ENCODE peak calls at places on chromosomes 12 and 14, in six cellular contexts. G is GM12891, H is A549, X is body of pancreas, A is gastrocnemius medialis, C is esophagus squamous epithelium. T is an unnamed sample.

GRCh38 chr12:131014343-131014742 is 60.6 kb downstream of the ADGRD1 start:
- DNase-seq in X (no peak), C (no peak), A (no peak), G (no peak), H (no peak), T (no peak)

GRCh38 chr12:64883264-64884163 is 59.1 kb downstream of the TBC1D30 start:
- DNase-seq in X (no peak), C (no peak), G (no peak), A (no peak), H (peak; percentile 30), T (peak; percentile 14)

GRCh38 chr14:52067873-52068740 is 752 bp downstream of the NID2 start:
- DNase-seq in G (peak; percentile 29), X (peak; percentile 50), A (no peak), H (no peak), C (no peak), T (no peak)

GRCh38 chr14:46053221-46053620 is 598.4 kb downstream of the RPL10L start:
- DNase-seq in C (no peak), A (no peak), H (no peak), G (no peak), X (no peak), T (no peak)

GRCh38 chr14:102831163-102831804 is 54.0 kb downstream of the TRAF3 start:
- DNase-seq in X (no peak), H (no peak), A (no peak), C (no peak), G (no peak), T (no peak)

GRCh38 chr12:57552306-57552651 is 2.4 kb downstream of the KIF5A start:
- DNase-seq in C (no peak), G (no peak), A (no peak), X (no peak), H (no peak), T (no peak)

GRCh38 chr12:117875652-117876491 is 92.9 kb downstream of the KSR2 start:
- DNase-seq in C (no peak), H (no peak), X (no peak), G (peak; percentile 30), A (no peak), T (no peak)

GRCh38 chr14:99529899-99530298 is 48.7 kb downstream of the CCNK start:
- DNase-seq in C (no peak), H (no peak), X (no peak), A (no peak), G (no peak), T (no peak)

GRCh38 chr14:57533214-57533613 is 39.6 kb upstream of the CCDC198 start:
- DNase-seq in G (no peak), X (no peak), H (peak; percentile 36), A (no peak), C (no peak), T (no peak)

GRCh38 chr12:94312388-94312787 is 147.3 kb downstream of the CEP83 start:
- DNase-seq in C (no peak), G (no peak), X (no peak), A (no peak), H (no peak), T (no peak)

GRCh38 chr14:94136575-94137331 is 7.3 kb upstream of the IFI27L2 start:
- DNase-seq in C (peak; percentile 26), A (peak; percentile 61), X (peak; percentile 89), G (no peak), H (peak; percentile 83), T (peak; percentile 55)
- TF ChIP-seq POLR2A in C (no peak), A (no peak), X (no peak), G (no peak), H (no peak), T (no peak)

DNA sequence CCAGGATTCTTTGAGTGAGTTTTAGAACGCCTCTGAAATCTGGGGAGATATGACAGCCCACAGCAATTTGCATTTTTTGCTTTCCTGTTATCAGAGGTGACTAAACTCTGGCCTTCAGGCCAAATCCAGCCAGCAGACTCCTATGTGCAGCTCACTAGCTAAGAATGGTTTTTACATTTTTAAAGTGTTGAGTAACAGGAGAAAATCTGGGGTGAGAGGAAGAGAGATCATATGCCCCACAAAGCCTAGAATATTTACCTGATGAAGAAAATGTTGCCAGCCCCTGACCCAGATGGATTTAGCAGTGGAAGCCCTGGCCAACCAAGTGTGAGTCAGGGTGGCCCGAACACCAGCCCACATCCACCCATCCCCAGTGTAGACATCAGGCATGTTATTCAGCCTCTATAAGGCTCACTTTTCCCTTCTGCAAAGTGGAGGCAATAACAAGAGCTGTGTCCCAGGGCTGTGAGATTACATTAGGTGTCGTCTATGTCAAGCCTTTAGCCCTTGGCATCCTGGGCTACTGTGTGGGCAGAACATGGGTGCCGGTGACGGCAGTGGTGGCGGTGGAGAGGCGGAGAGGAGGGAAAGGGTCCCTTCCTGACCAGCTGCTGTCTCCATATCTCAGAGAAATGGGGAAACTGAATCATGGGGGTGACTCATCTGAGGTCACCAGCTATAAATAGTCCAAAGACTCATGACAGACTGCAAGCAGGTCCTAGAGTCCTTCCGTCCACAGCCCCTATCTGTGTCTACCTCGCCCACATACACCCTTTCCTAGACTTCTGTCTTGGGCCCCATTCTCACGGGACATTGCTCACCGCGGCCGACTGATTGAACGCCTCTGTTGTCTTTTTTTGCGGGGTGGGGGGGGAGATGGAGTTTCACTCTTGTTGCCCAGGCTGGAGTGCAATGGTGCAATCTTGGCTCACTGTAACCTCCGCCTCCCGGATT is 32.6 kb upstream of the CD9 start:
- DNase-seq in H (peak; percentile 61), G (peak; percentile 36), C (no peak), X (peak; percentile 45), A (peak; percentile 47), T (peak; percentile 75)
- TF ChIP-seq POLR2A in H (no peak), G (no peak), C (peak; percentile 29), X (peak; percentile 29), A (peak; percentile 53), T (no peak)

GRCh38 chr12:12562585-12563245 is at the start of gene DUSP16:
- DNase-seq in C (peak; percentile 28), A (peak; percentile 87), G (peak; percentile 61), H (peak; percentile 95), X (peak; percentile 94), T (peak; percentile 84)
- TF ChIP-seq POLR2A in C (peak; percentile 88), A (peak; percentile 94), G (peak; percentile 56), H (peak; percentile 44), X (peak; percentile 81), T (peak; percentile 58)

GRCh38 chr14:55389330-55389729 is 22.3 kb downstream of the ATG14 start:
- DNase-seq in C (no peak), H (no peak), X (no peak), A (no peak), G (no peak), T (no peak)
- TF ChIP-seq POLR2A in C (no peak), H (no peak), X (no peak), A (no peak), G (no peak), T (no peak)

DNA sequence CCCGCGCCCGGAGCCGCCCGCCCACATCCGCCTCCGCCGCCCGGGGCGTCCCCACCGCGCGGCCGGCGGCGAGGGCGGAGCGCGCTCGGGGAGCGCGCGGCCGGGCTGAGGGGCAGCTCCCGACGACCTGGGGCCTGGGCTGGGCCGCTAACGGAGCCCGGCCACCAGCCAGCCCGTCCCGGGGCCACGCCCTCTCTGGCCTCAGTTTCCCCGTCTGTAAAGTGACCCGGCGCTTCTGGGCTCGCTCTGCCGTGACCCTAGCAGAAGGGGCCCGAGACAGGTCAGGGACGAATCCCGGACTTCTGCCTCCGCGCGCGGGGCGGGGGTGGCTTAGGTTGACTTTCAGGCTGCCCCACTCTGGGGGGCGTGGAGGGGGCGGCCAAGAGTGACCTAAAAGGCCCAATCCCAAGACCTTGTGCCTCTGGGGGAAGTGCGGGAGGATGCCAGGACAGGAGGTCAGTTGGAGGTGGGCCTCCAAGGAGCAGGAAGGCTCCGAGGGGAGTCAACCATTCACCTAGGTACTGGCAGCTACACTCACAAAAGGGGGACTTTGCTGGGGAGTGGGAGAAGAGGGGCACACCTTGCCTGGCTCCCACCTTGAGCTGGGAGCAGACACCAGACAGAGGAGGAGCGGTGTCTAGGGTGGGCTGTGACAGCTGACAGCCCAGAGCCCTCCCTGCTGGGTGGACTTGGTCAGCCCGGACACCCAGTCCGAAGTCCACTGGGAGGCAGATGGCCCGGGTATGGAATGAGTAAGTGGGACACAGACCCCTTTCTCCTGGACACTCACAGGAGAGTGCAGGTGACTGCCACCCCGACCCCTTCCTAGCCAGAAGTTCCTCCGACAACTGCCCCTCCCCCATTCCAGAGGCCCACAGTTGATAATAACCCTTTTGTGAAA is 483 bp upstream of the AKT1 start:
- DNase-seq in C (no peak), H (no peak), X (peak; percentile 60), A (no peak), G (peak; percentile 84), T (peak; percentile 85)
- TF ChIP-seq POLR2A in C (peak; percentile 76), H (peak; percentile 80), X (peak; percentile 74), A (peak; percentile 86), G (no peak), T (peak; percentile 25)

GRCh38 chr14:101761032-101761880 is at the start of gene PPP2R5C:
- DNase-seq in X (peak; percentile 94), G (peak; percentile 94), A (peak; percentile 92), H (peak; percentile 91), C (peak; percentile 68), T (peak; percentile 96)
- TF ChIP-seq POLR2A in X (peak; percentile 89), G (no peak), A (peak; percentile 74), H (peak; percentile 43), C (peak; percentile 84), T (peak; percentile 72)

GRCh38 chr12:6871052-6871957 is 1.8 kb downstream of the SPSB2 start:
- DNase-seq in X (no peak), A (no peak), C (no peak), H (peak; percentile 82), G (no peak), T (peak; percentile 60)

GRCh38 chr12:6868211-6869048 is 1.1 kb downstream of the TPI1 start:
- DNase-seq in X (no peak), H (no peak), A (no peak), G (no peak), C (no peak), T (no peak)

GRCh38 chr12:6869049-6870021 is 2.0 kb downstream of the TPI1 start:
- DNase-seq in A (peak; percentile 58), C (no peak), H (peak; percentile 86), X (peak; percentile 87), G (no peak), T (peak; percentile 53)

GRCh38 chr12:6873094-6874006 is at the start of gene SPSB2:
- DNase-seq in G (peak; percentile 96), H (peak; percentile 98), A (peak; percentile 91), C (peak; percentile 78), X (peak; percentile 99), T (peak; percentile 87)

GRCh38 chr12:6872073-6873048 is 742 bp downstream of the SPSB2 start:
- DNase-seq in A (peak; percentile 64), X (peak; percentile 82), G (peak; percentile 76), H (peak; percentile 81), C (no peak), T (peak; percentile 74)
- TF ChIP-seq POLR2A in A (no peak), X (no peak), G (peak; percentile 24), H (peak; percentile 59), C (no peak), T (peak; percentile 41)

T was measured in H54.